ENCODE peak calls at places on chromosome 5, in eight cellular contexts. R, W, M, V, B, C, Z and P are unnamed samples.
A peak's percentile ranks its signal among the peaks of the same experiment; 100 is the strongest.

GRCh38 chr5:92822183-92822582 is 758.8 kb downstream of the NR2F1-AS1 start:
- DNase-seq in C (no peak), W (no peak), V (no peak), Z (no peak), R (no peak), B (no peak), M (no peak), P (no peak)

GRCh38 chr5:108003178-108003577 is 332.4 kb upstream of the EFNA5 start:
- DNase-seq in V (no peak), M (no peak), B (no peak), C (peak; percentile 76), W (peak; percentile 29), Z (peak; percentile 11), R (no peak), P (no peak)

GRCh38 chr5:159819671-159820411 is 96.4 kb upstream of the ADRA1B start:
- DNase-seq in M (no peak), B (no peak), C (peak; percentile 48), R (no peak), W (no peak), Z (no peak), V (no peak), P (no peak)

GRCh38 chr5:167821096-167821590 is 470.3 kb upstream of the WWC1 start:
- DNase-seq in B (no peak), V (no peak), C (peak; percentile 9), M (no peak), R (no peak), Z (no peak), W (no peak), P (no peak)

GRCh38 chr5:173201636-173202265 is 33.3 kb downstream of the NKX2-5 start:
- DNase-seq in Z (peak; percentile 73), V (no peak), W (peak; percentile 80), C (peak; percentile 78), M (no peak), R (peak; percentile 13), B (no peak), P (no peak)

GRCh38 chr5:97078958-97079357 is 63.5 kb downstream of the LIX1 start:
- DNase-seq in M (no peak), V (no peak), Z (peak; percentile 25), B (no peak), C (no peak), R (no peak), W (no peak), P (no peak)

GRCh38 chr5:98599016-98599415 is 174.4 kb upstream of the RGMB start:
- DNase-seq in R (no peak), C (no peak), V (no peak), B (no peak), M (no peak), W (no peak), Z (no peak), P (no peak)

GRCh38 chr5:65742565-65743231 is 20.7 kb downstream of the NLN start:
- DNase-seq in R (peak; percentile 44), B (no peak), C (peak; percentile 86), Z (peak; percentile 90), V (peak; percentile 40), W (peak; percentile 83), M (no peak), P (no peak)

GRCh38 chr5:55278778-55279177 is 28.7 kb downstream of the DHX29 start:
- DNase-seq in W (no peak), B (no peak), C (peak; percentile 9), Z (peak; percentile 36), R (no peak), M (no peak), V (no peak), P (no peak)

GRCh38 chr5:159301351-159301911 is 28.9 kb downstream of the IL12B start:
- DNase-seq in C (peak; percentile 35), B (no peak), W (no peak), Z (no peak), M (no peak), R (no peak), V (no peak), P (no peak)

GRCh38 chr5:153831976-153832375 is 206.7 kb downstream of the FAM114A2 start:
- DNase-seq in B (no peak), V (peak; percentile 41), R (no peak), C (peak; percentile 17), Z (no peak), W (peak; percentile 57), M (no peak), P (no peak)

GRCh38 chr5:52560366-52560765 is 227.3 kb upstream of the ITGA1 start:
- DNase-seq in B (no peak), M (no peak), Z (peak; percentile 20), V (peak; percentile 9), C (peak; percentile 4), R (no peak), W (peak; percentile 63), P (peak; percentile 44)

GRCh38 chr5:139246394-139246793 is 47.1 kb upstream of the MATR3 start:
- DNase-seq in W (peak; percentile 32), Z (no peak), R (peak; percentile 23), M (no peak), V (no peak), C (no peak), B (no peak), P (no peak)

GRCh38 chr5:171322527-171322926 is 13.5 kb downstream of the TLX3 start:
- DNase-seq in C (no peak), B (no peak), W (no peak), M (no peak), V (no peak), R (no peak), Z (no peak), P (no peak)

GRCh38 chr5:181167814-181168488 is 20.6 kb downstream of the OR2V2 start:
- DNase-seq in B (no peak), M (no peak), Z (no peak), C (no peak), R (no peak), W (peak; percentile 18), V (peak; percentile 70), P (peak; percentile 44)

GRCh38 chr5:65066787-65067506 is 298.2 kb downstream of the CWC27 start:
- DNase-seq in Z (no peak), B (no peak), W (no peak), V (no peak), R (no peak), C (no peak), M (no peak), P (no peak)

GRCh38 chr5:73448072-73448432 is 525 bp downstream of the FOXD1 start:
- DNase-seq in Z (no peak), W (peak; percentile 67), B (no peak), R (no peak), C (no peak), V (no peak), M (no peak), P (no peak)

GRCh38 chr5:55936100-55936693 is 58.6 kb downstream of the IL6ST start:
- DNase-seq in W (peak; percentile 87), B (peak; percentile 75), M (peak; percentile 30), R (peak; percentile 64), C (peak; percentile 89), V (peak; percentile 73), Z (peak; percentile 68), P (peak; percentile 73)

GRCh38 chr5:123830575-123830974 is 318.6 kb downstream of the CSNK1G3 start:
- DNase-seq in R (no peak), B (no peak), M (no peak), W (no peak), C (no peak), V (no peak), Z (no peak), P (no peak)

GRCh38 chr5:133032852-133033742 is 6.7 kb upstream of the ZCCHC10 start:
- DNase-seq in V (no peak), C (no peak), R (no peak), W (no peak), B (no peak), M (no peak), Z (no peak), P (no peak)

GRCh38 chr5:177087707-177088005 is 941 bp downstream of the FGFR4 start:
- DNase-seq in R (no peak), W (no peak), C (no peak), B (no peak), Z (no peak), V (no peak), M (no peak), P (no peak)

GRCh38 chr5:95327211-95327610 is 42.3 kb upstream of the MCTP1 start:
- DNase-seq in C (peak; percentile 27), R (no peak), M (no peak), V (no peak), Z (no peak), B (no peak), W (no peak), P (no peak)

GRCh38 chr5:172731286-172732073 is 39.5 kb downstream of the DUSP1 start:
- DNase-seq in M (no peak), Z (no peak), W (no peak), R (peak; percentile 44), C (no peak), B (no peak), V (no peak), P (no peak)

GRCh38 chr5:178213748-178214151 is 9.4 kb downstream of the HNRNPAB start:
- DNase-seq in V (no peak), W (no peak), C (no peak), R (no peak), M (no peak), Z (no peak), B (no peak), P (no peak)

GRCh38 chr5:65932676-65933075 is 6.3 kb downstream of the ERBIN start:
- DNase-seq in V (no peak), C (no peak), R (no peak), M (no peak), Z (no peak), B (no peak), W (no peak), P (no peak)

GRCh38 chr5:112290667-112291066 is 128.4 kb downstream of the EPB41L4A start:
- DNase-seq in M (no peak), B (no peak), W (no peak), V (no peak), R (no peak), Z (no peak), C (no peak), P (no peak)